ENCODE peak calls at places on chromosomes 12 and 14, in ten cellular contexts. One of them, this sample, is unnamed.

GRCh38 chr14:94707494-94707893 is 62.4 kb downstream of the GSC start:
- DNase-seq in upper lobe of left lung: no peak
- DNase-seq in CD8-positive, alpha-beta T cell: no peak
- DNase-seq in breast epithelium: no peak
- DNase-seq in AG04450: no peak
- DNase-seq in transverse colon: no peak
- DNase-seq in caudate nucleus: no peak
- DNase-seq in right lobe of liver: no peak
- DNase-seq in lower lobe of right lung: no peak
- DNase-seq in left ventricle myocardium inferior: no peak
- DNase-seq in this sample: no peak

GRCh38 chr12:124768462-124769165 is 95.0 kb downstream of the SCARB1 start:
- DNase-seq in upper lobe of left lung: no peak
- DNase-seq in CD8-positive, alpha-beta T cell: no peak
- DNase-seq in breast epithelium: no peak
- DNase-seq in AG04450: no peak
- DNase-seq in transverse colon: no peak
- DNase-seq in caudate nucleus: no peak
- DNase-seq in right lobe of liver: no peak
- DNase-seq in lower lobe of right lung: no peak
- DNase-seq in left ventricle myocardium inferior: no peak
- DNase-seq in this sample: no peak

GRCh38 chr12:124684971-124685688 is 117.7 kb upstream of the NCOR2 start:
- DNase-seq in upper lobe of left lung: no peak
- DNase-seq in CD8-positive, alpha-beta T cell: no peak
- DNase-seq in breast epithelium: no peak
- DNase-seq in AG04450: no peak
- DNase-seq in transverse colon: no peak
- DNase-seq in caudate nucleus: peak
- DNase-seq in right lobe of liver: no peak
- DNase-seq in lower lobe of right lung: no peak
- DNase-seq in left ventricle myocardium inferior: no peak
- DNase-seq in this sample: no peak

GRCh38 chr14:21711360-21711961 is 37.8 kb upstream of the OR4E1 start:
- DNase-seq in upper lobe of left lung: no peak
- DNase-seq in CD8-positive, alpha-beta T cell: no peak
- DNase-seq in breast epithelium: no peak
- DNase-seq in AG04450: no peak
- DNase-seq in transverse colon: peak
- DNase-seq in caudate nucleus: peak
- DNase-seq in right lobe of liver: no peak
- DNase-seq in lower lobe of right lung: no peak
- DNase-seq in left ventricle myocardium inferior: no peak
- DNase-seq in this sample: no peak

GRCh38 chr14:99604766-99605298 is 825 bp upstream of the CCDC85C start:
- DNase-seq in upper lobe of left lung: peak
- DNase-seq in CD8-positive, alpha-beta T cell: no peak
- DNase-seq in breast epithelium: no peak
- DNase-seq in AG04450: no peak
- DNase-seq in transverse colon: peak
- DNase-seq in caudate nucleus: no peak
- DNase-seq in right lobe of liver: no peak
- DNase-seq in lower lobe of right lung: no peak
- DNase-seq in left ventricle myocardium inferior: no peak
- DNase-seq in this sample: no peak

GRCh38 chr14:103404920-103405319 is 19.7 kb downstream of the MARK3 start:
- DNase-seq in upper lobe of left lung: no peak
- DNase-seq in CD8-positive, alpha-beta T cell: no peak
- DNase-seq in breast epithelium: no peak
- DNase-seq in AG04450: no peak
- DNase-seq in transverse colon: no peak
- DNase-seq in caudate nucleus: no peak
- DNase-seq in right lobe of liver: no peak
- DNase-seq in lower lobe of right lung: peak
- DNase-seq in left ventricle myocardium inferior: peak
- DNase-seq in this sample: no peak

GRCh38 chr12:66612053-66612775 is 66.7 kb downstream of the GRIP1 start:
- DNase-seq in upper lobe of left lung: no peak
- DNase-seq in CD8-positive, alpha-beta T cell: no peak
- DNase-seq in breast epithelium: no peak
- DNase-seq in AG04450: no peak
- DNase-seq in transverse colon: no peak
- DNase-seq in caudate nucleus: no peak
- DNase-seq in right lobe of liver: no peak
- DNase-seq in lower lobe of right lung: no peak
- DNase-seq in left ventricle myocardium inferior: no peak
- DNase-seq in this sample: no peak

GRCh38 chr12:47547077-47547476 is 158.8 kb downstream of the RPAP3 start:
- DNase-seq in upper lobe of left lung: no peak
- DNase-seq in CD8-positive, alpha-beta T cell: no peak
- DNase-seq in breast epithelium: no peak
- DNase-seq in AG04450: peak
- DNase-seq in transverse colon: no peak
- DNase-seq in caudate nucleus: no peak
- DNase-seq in right lobe of liver: no peak
- DNase-seq in lower lobe of right lung: no peak
- DNase-seq in left ventricle myocardium inferior: no peak
- DNase-seq in this sample: no peak

GRCh38 chr12:124441443-124442190 is 125.8 kb downstream of the NCOR2 start:
- DNase-seq in upper lobe of left lung: no peak
- DNase-seq in CD8-positive, alpha-beta T cell: no peak
- DNase-seq in breast epithelium: no peak
- DNase-seq in AG04450: peak
- DNase-seq in transverse colon: no peak
- DNase-seq in caudate nucleus: no peak
- DNase-seq in right lobe of liver: no peak
- DNase-seq in lower lobe of right lung: no peak
- DNase-seq in left ventricle myocardium inferior: no peak
- DNase-seq in this sample: no peak

GRCh38 chr12:41100572-41100971 is 87.5 kb upstream of the PDZRN4 start:
- DNase-seq in upper lobe of left lung: no peak
- DNase-seq in CD8-positive, alpha-beta T cell: no peak
- DNase-seq in breast epithelium: no peak
- DNase-seq in AG04450: no peak
- DNase-seq in transverse colon: no peak
- DNase-seq in caudate nucleus: no peak
- DNase-seq in right lobe of liver: no peak
- DNase-seq in lower lobe of right lung: no peak
- DNase-seq in left ventricle myocardium inferior: no peak
- DNase-seq in this sample: no peak

GRCh38 chr12:103397536-103397935 is 98.2 kb downstream of the C12orf42 start:
- DNase-seq in upper lobe of left lung: no peak
- DNase-seq in CD8-positive, alpha-beta T cell: no peak
- DNase-seq in breast epithelium: no peak
- DNase-seq in AG04450: no peak
- DNase-seq in transverse colon: no peak
- DNase-seq in caudate nucleus: no peak
- DNase-seq in right lobe of liver: no peak
- DNase-seq in lower lobe of right lung: no peak
- DNase-seq in left ventricle myocardium inferior: no peak
- DNase-seq in this sample: no peak

GRCh38 chr12:94725375-94726168 is 75.2 kb upstream of the TMCC3 start:
- DNase-seq in upper lobe of left lung: no peak
- DNase-seq in CD8-positive, alpha-beta T cell: no peak
- DNase-seq in breast epithelium: no peak
- DNase-seq in AG04450: no peak
- DNase-seq in transverse colon: peak
- DNase-seq in caudate nucleus: peak
- DNase-seq in right lobe of liver: no peak
- DNase-seq in lower lobe of right lung: no peak
- DNase-seq in left ventricle myocardium inferior: no peak
- DNase-seq in this sample: no peak

GRCh38 chr12:78864483-78865296 is at the start of gene SYT1:
- DNase-seq in upper lobe of left lung: peak
- DNase-seq in CD8-positive, alpha-beta T cell: no peak
- DNase-seq in breast epithelium: no peak
- DNase-seq in AG04450: peak
- DNase-seq in transverse colon: peak
- DNase-seq in caudate nucleus: peak
- DNase-seq in right lobe of liver: peak
- DNase-seq in lower lobe of right lung: peak
- DNase-seq in left ventricle myocardium inferior: peak
- DNase-seq in this sample: no peak

GRCh38 chr14:67602995-67603545 is 3.0 kb upstream of the PIGH start:
- DNase-seq in upper lobe of left lung: no peak
- DNase-seq in CD8-positive, alpha-beta T cell: no peak
- DNase-seq in breast epithelium: no peak
- DNase-seq in AG04450: no peak
- DNase-seq in transverse colon: no peak
- DNase-seq in caudate nucleus: no peak
- DNase-seq in right lobe of liver: no peak
- DNase-seq in lower lobe of right lung: no peak
- DNase-seq in left ventricle myocardium inferior: no peak
- DNase-seq in this sample: no peak

DNA sequence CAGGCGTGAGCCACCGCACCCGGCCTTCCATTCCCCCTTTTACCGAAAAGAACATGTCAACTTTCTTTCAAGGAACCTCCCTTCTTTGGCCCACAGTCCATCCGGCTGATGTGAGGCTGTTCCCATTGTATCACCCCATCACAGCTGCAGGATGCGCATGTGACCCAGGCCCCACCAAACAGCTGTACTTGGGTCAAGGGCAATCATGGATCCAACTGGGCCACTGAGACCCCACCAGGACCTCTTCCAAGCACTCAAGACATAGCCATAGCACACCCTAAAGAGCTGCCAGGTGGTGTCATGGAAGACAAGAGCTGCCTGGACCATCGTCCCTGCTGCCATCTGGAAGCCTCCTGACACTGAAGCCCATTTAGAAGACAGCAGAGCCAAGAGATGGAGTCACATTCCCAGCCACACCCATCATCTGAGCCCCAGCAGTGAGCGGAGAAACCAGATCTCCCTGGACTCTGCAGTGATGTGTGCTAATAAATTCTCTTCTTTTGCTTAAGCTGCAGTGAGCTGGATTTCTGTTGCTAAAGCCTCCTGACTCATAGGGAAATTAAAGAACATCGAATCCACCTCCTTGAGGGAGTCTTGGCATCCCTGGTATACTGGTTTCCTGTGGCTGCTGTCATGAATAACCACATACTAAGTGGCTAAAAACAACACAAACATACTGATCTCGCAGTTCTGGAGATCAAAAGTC is 105.6 kb downstream of the KSR2 start:
- DNase-seq in upper lobe of left lung: no peak
- DNase-seq in CD8-positive, alpha-beta T cell: no peak
- DNase-seq in breast epithelium: no peak
- DNase-seq in AG04450: no peak
- DNase-seq in transverse colon: no peak
- DNase-seq in caudate nucleus: no peak
- DNase-seq in right lobe of liver: no peak
- DNase-seq in lower lobe of right lung: no peak
- DNase-seq in left ventricle myocardium inferior: no peak
- DNase-seq in this sample: no peak
- H3K27ac ChIP-seq in upper lobe of left lung: no peak
- H3K27ac ChIP-seq in CD8-positive, alpha-beta T cell: no peak
- H3K27ac ChIP-seq in breast epithelium: no peak
- H3K27ac ChIP-seq in AG04450: no peak
- H3K27ac ChIP-seq in transverse colon: no peak
- H3K27ac ChIP-seq in caudate nucleus: no peak
- H3K27ac ChIP-seq in right lobe of liver: no peak
- H3K27ac ChIP-seq in lower lobe of right lung: no peak
- H3K27ac ChIP-seq in left ventricle myocardium inferior: no peak
- H3K27ac ChIP-seq in this sample: no peak

DNA sequence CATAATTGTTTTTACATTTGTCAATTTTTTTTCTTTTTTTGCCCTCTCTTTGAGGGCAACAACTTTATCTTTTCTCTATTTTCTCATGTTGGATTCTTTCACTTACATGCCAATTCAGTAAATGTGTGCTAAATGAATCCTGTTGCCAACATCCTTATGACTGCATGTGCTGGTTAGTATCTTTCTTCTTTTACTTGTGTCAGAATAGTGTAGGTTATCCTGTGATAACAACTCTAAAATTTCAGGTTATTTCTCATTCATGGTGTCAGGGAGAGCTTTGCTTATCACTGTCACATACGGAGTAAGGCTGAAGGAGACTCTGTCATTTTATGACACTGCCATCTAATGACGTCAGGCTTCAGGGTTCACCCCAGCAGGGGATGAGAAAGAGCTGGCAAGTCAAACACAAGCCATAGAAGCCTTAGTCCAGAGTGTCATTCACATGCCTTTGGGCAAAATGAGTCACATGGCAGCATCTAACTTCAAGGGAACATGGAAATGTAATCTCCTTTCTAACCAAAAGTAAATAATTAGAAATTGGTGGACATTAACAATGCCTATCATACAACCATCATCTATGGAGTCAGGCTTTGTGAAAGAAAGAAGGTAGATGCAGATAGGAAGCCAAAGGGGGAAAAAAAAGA is 242.5 kb upstream of the ATP2B1 start:
- DNase-seq in upper lobe of left lung: no peak
- DNase-seq in CD8-positive, alpha-beta T cell: no peak
- DNase-seq in breast epithelium: no peak
- DNase-seq in AG04450: no peak
- DNase-seq in transverse colon: peak
- DNase-seq in caudate nucleus: no peak
- DNase-seq in right lobe of liver: no peak
- DNase-seq in lower lobe of right lung: no peak
- DNase-seq in left ventricle myocardium inferior: no peak
- DNase-seq in this sample: no peak
- H3K27ac ChIP-seq in upper lobe of left lung: no peak
- H3K27ac ChIP-seq in CD8-positive, alpha-beta T cell: no peak
- H3K27ac ChIP-seq in breast epithelium: no peak
- H3K27ac ChIP-seq in AG04450: no peak
- H3K27ac ChIP-seq in transverse colon: peak
- H3K27ac ChIP-seq in caudate nucleus: no peak
- H3K27ac ChIP-seq in right lobe of liver: no peak
- H3K27ac ChIP-seq in lower lobe of right lung: no peak
- H3K27ac ChIP-seq in left ventricle myocardium inferior: no peak
- H3K27ac ChIP-seq in this sample: no peak

GRCh38 chr12:110600254-110600653 is 13.7 kb upstream of the TCTN1 start:
- DNase-seq in upper lobe of left lung: no peak
- DNase-seq in CD8-positive, alpha-beta T cell: no peak
- DNase-seq in breast epithelium: no peak
- DNase-seq in AG04450: no peak
- DNase-seq in transverse colon: no peak
- DNase-seq in caudate nucleus: no peak
- DNase-seq in right lobe of liver: no peak
- DNase-seq in lower lobe of right lung: no peak
- DNase-seq in left ventricle myocardium inferior: no peak
- DNase-seq in this sample: no peak
- H3K27ac ChIP-seq in upper lobe of left lung: no peak
- H3K27ac ChIP-seq in CD8-positive, alpha-beta T cell: no peak
- H3K27ac ChIP-seq in breast epithelium: no peak
- H3K27ac ChIP-seq in AG04450: no peak
- H3K27ac ChIP-seq in transverse colon: no peak
- H3K27ac ChIP-seq in caudate nucleus: no peak
- H3K27ac ChIP-seq in right lobe of liver: no peak
- H3K27ac ChIP-seq in lower lobe of right lung: no peak
- H3K27ac ChIP-seq in left ventricle myocardium inferior: no peak
- H3K27ac ChIP-seq in this sample: no peak

GRCh38 chr12:32362892-32363291 is 36.5 kb upstream of the FGD4 start:
- DNase-seq in upper lobe of left lung: no peak
- DNase-seq in CD8-positive, alpha-beta T cell: no peak
- DNase-seq in breast epithelium: no peak
- DNase-seq in AG04450: no peak
- DNase-seq in transverse colon: no peak
- DNase-seq in caudate nucleus: no peak
- DNase-seq in right lobe of liver: no peak
- DNase-seq in lower lobe of right lung: no peak
- DNase-seq in left ventricle myocardium inferior: no peak
- DNase-seq in this sample: no peak

GRCh38 chr12:32353540-32353939 is 45.8 kb upstream of the FGD4 start:
- DNase-seq in upper lobe of left lung: no peak
- DNase-seq in CD8-positive, alpha-beta T cell: no peak
- DNase-seq in breast epithelium: no peak
- DNase-seq in AG04450: no peak
- DNase-seq in transverse colon: no peak
- DNase-seq in caudate nucleus: no peak
- DNase-seq in right lobe of liver: no peak
- DNase-seq in lower lobe of right lung: no peak
- DNase-seq in left ventricle myocardium inferior: no peak
- DNase-seq in this sample: no peak

GRCh38 chr12:32357601-32358249 is 41.6 kb upstream of the FGD4 start:
- DNase-seq in upper lobe of left lung: no peak
- DNase-seq in CD8-positive, alpha-beta T cell: no peak
- DNase-seq in breast epithelium: no peak
- DNase-seq in AG04450: no peak
- DNase-seq in transverse colon: no peak
- DNase-seq in caudate nucleus: no peak
- DNase-seq in right lobe of liver: no peak
- DNase-seq in lower lobe of right lung: no peak
- DNase-seq in left ventricle myocardium inferior: no peak
- DNase-seq in this sample: no peak
- H3K27ac ChIP-seq in upper lobe of left lung: no peak
- H3K27ac ChIP-seq in CD8-positive, alpha-beta T cell: no peak
- H3K27ac ChIP-seq in breast epithelium: no peak
- H3K27ac ChIP-seq in AG04450: no peak
- H3K27ac ChIP-seq in transverse colon: no peak
- H3K27ac ChIP-seq in caudate nucleus: no peak
- H3K27ac ChIP-seq in right lobe of liver: no peak
- H3K27ac ChIP-seq in lower lobe of right lung: no peak
- H3K27ac ChIP-seq in left ventricle myocardium inferior: no peak
- H3K27ac ChIP-seq in this sample: no peak

This sample was measured in CD4-positive, alpha-beta T cell.